ENCODE peak calls at places on chromosome 6, in seven cellular contexts. R is sigmoid colon, H is neural progenitor cell, B is gastrocnemius medialis, J is lower lobe of right lung, E is right cardiac atrium, K is cardiac muscle cell. Z is an unnamed sample.

GRCh38 chr6:26197736-26198625 is 110.8 kb downstream of the HFE start:
- DNase-seq in R (peak; percentile 77), H (peak; percentile 46), B (no peak), J (no peak), E (peak; percentile 34), K (peak; percentile 24), Z (no peak)

GRCh38 chr6:11230158-11231107 is 2.0 kb downstream of the NEDD9 start:
- DNase-seq in R (no peak), H (no peak), B (no peak), J (no peak), E (no peak), K (no peak), Z (no peak)

GRCh38 chr6:52815167-52816092 is 11.8 kb upstream of the GSTA1 start:
- DNase-seq in R (peak; percentile 65), H (peak; percentile 61), B (no peak), J (no peak), E (peak; percentile 20), K (peak; percentile 63), Z (no peak)

GRCh38 chr6:56245903-56246351 is 1.5 kb downstream of the COL21A1 start:
- DNase-seq in R (no peak), H (no peak), B (no peak), J (no peak), E (no peak), K (peak; percentile 35), Z (no peak)

GRCh38 chr6:161033667-161034066 is 42.1 kb downstream of the MAP3K4 start:
- DNase-seq in R (no peak), H (no peak), B (no peak), J (no peak), E (no peak), K (no peak), Z (no peak)

GRCh38 chr6:126202689-126203088 is 137.2 kb upstream of the CENPW start:
- DNase-seq in R (no peak), H (no peak), B (no peak), J (no peak), E (no peak), K (no peak), Z (no peak)

GRCh38 chr6:143329323-143329722 is 121.2 kb downstream of the ADAT2 start:
- DNase-seq in R (no peak), H (no peak), B (no peak), J (no peak), E (no peak), K (no peak), Z (no peak)

GRCh38 chr6:135179920-135180457 is 1.1 kb upstream of the MYB start:
- DNase-seq in R (no peak), H (no peak), B (no peak), J (no peak), E (no peak), K (no peak), Z (no peak)

GRCh38 chr6:386688-387266 is 4.8 kb upstream of the IRF4 start:
- DNase-seq in R (no peak), H (no peak), B (no peak), J (no peak), E (no peak), K (no peak), Z (no peak)

GRCh38 chr6:170210651-170211403 is 80.1 kb downstream of the DLL1 start:
- DNase-seq in R (no peak), H (no peak), B (no peak), J (no peak), E (no peak), K (no peak), Z (no peak)

GRCh38 chr6:19895866-19896579 is 58.9 kb downstream of the ID4 start:
- DNase-seq in R (no peak), H (no peak), B (no peak), J (no peak), E (no peak), K (peak; percentile 17), Z (no peak)

GRCh38 chr6:155128971-155129370 is 133.9 kb downstream of the TIAM2 start:
- DNase-seq in R (no peak), H (no peak), B (no peak), J (no peak), E (no peak), K (no peak), Z (no peak)

GRCh38 chr6:47481806-47482205 is 4.2 kb downstream of the CD2AP start:
- DNase-seq in R (no peak), H (no peak), B (no peak), J (no peak), E (no peak), K (no peak), Z (no peak)

GRCh38 chr6:12158686-12159415 is 131.3 kb upstream of the EDN1 start:
- DNase-seq in R (no peak), H (no peak), B (no peak), J (no peak), E (no peak), K (no peak), Z (no peak)

GRCh38 chr6:729646-730320 is 36.8 kb upstream of the EXOC2 start:
- DNase-seq in R (no peak), H (no peak), B (no peak), J (no peak), E (no peak), K (no peak), Z (no peak)

GRCh38 chr6:32113386-32114352 is 4.5 kb upstream of the TNXB start:
- DNase-seq in R (peak; percentile 96), H (peak; percentile 65), B (peak; percentile 66), J (peak; percentile 79), E (peak; percentile 93), K (peak; percentile 98), Z (peak; percentile 86)

GRCh38 chr6:160881409-160881808 is 110.2 kb upstream of the MAP3K4 start:
- DNase-seq in R (no peak), H (no peak), B (no peak), J (no peak), E (no peak), K (no peak), Z (no peak)

GRCh38 chr6:116611020-116611419 is 5.3 kb upstream of the RSPH4A start:
- DNase-seq in R (no peak), H (peak; percentile 47), B (no peak), J (no peak), E (no peak), K (no peak), Z (no peak)

GRCh38 chr6:45613678-45614077 is 235.9 kb upstream of the SUPT3H start:
- DNase-seq in R (peak; percentile 79), H (no peak), B (peak; percentile 48), J (no peak), E (peak; percentile 49), K (peak; percentile 83), Z (no peak)
- H3K27ac ChIP-seq in R (no peak overlapping the region), H (no peak overlapping the region), B (no peak overlapping the region), J (no peak overlapping the region), E (no peak overlapping the region), K (no peak overlapping the region), Z (no peak overlapping the region)

DNA sequence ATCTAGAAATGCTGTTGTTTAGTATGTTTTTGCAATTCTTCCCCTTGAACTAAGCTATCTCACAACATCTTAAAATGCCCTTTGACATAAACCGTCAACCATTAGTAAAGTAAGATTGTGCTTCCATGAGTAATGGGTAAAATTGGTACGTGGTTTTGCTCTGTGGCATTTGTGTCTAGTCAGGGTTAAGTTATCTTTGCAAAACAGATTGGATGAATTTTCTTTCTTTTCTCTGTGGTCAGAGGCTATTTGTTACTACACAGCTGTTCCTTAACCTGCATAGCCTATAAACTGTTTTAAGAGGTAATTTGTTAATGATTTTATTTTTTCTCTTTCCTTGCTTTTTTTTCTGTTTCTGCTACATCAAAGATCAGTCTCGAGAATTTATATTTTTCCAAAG is 75.4 kb downstream of the RPP40 start:
- DNase-seq in R (no peak), H (no peak), B (no peak), J (no peak), E (no peak), K (peak; percentile 60), Z (no peak)
- H3K27ac ChIP-seq in R (no peak overlapping the region), H (no peak overlapping the region), B (no peak overlapping the region), J (no peak overlapping the region), E (no peak overlapping the region), K (no peak overlapping the region), Z (no peak overlapping the region)

DNA sequence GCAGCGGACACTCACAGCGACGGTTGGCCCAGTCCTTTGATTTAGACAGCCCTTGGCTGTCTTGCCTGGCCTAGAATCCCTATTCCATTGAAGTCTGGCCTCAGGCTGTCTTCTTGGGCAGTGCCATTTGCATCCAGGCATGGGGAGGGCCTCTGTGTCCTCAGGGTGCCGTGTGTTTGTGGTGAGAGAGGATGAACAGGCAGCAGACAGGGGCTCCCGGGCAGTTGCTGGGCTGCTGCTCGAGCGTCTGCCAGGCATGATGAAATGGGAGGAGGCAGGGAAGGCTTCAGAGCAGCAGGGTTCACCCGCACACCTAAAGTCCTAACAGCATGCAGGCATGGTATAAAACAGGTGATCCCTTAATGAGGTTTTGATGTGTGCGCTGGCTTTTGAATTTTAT is 126.9 kb downstream of the SOBP start:
- DNase-seq in R (no peak), H (peak; percentile 46), B (no peak), J (no peak), E (no peak), K (no peak), Z (no peak)
- H3K27ac ChIP-seq in R (no peak overlapping the region), H (no peak overlapping the region), B (no peak overlapping the region), J (no peak overlapping the region), E (no peak overlapping the region), K (no peak overlapping the region), Z (no peak overlapping the region)

GRCh38 chr6:43886067-43886461 is 116.1 kb downstream of the VEGFA start:
- DNase-seq in R (peak; percentile 38), H (no peak), B (no peak), J (no peak), E (no peak), K (no peak), Z (no peak)

GRCh38 chr6:43884660-43885022 is 114.6 kb downstream of the VEGFA start:
- DNase-seq in R (no peak), H (no peak), B (no peak), J (no peak), E (no peak), K (no peak), Z (no peak)

GRCh38 chr6:43886717-43887339 is 116.8 kb downstream of the VEGFA start:
- DNase-seq in R (no peak), H (no peak), B (no peak), J (no peak), E (no peak), K (no peak), Z (no peak)

GRCh38 chr6:43885399-43886066 is 115.5 kb downstream of the VEGFA start:
- DNase-seq in R (peak; percentile 34), H (peak; percentile 42), B (no peak), J (no peak), E (no peak), K (no peak), Z (no peak)

DNA sequence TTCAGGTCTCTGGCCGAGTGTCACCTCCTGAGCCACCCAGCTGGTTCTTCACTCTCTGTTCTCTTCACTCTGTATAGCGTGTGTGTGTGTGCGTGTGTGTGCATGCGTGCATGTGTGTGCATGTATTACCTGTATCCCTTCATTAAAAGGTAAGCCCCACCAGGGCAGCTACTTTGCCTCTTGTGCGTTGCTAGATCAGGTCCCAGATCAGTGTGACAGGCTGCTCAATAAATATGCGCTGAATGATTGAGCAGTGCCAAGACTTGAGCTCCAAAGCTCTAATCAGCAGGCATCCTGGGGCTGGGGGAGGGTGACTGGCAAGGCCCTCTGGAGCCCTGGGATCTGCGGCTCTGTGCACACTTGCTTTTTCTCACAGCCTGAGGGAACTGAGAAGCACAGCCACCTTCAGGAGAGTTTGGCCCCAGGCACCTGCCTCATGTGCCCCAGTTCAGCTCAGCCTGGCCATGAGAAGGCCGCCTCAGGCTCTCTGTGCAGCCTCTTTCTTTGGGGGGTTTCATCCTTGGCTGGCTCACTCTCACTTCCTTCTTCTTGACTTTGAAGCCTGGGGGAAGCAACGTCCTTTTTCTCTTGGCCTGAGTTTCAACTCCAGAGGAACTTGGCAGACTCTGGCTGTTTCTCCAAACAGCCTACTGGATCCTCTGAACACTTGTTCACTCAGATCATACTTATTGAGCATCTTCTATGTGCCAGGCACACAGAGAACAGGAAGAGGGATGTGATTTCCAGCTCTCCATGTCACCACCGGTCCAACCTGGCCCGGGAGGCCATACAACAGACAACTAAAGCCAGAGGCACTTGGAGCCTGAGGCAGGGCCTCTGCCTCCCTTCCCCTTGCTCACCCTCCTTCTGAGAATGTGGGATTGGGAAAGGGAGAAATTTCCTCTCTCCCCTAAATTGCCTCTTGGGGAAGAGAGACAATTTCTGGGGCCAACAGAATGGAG is 114.0 kb downstream of the VEGFA start:
- DNase-seq in R (no peak), H (no peak), B (no peak), J (no peak), E (no peak), K (peak; percentile 25), Z (no peak)
- H3K27ac ChIP-seq in R (no peak overlapping the region), H (no peak overlapping the region), B (no peak overlapping the region), J (no peak overlapping the region), E (no peak overlapping the region), K (no peak overlapping the region), Z (no peak overlapping the region)

Z was measured in thoracic aorta.